ENCODE peak calls at places on chromosomes 4 and X, in five cellular contexts. One of them, this sample, is unnamed.

GRCh38 chr4:13322681-13323101 is 161.4 kb downstream of the RAB28 start:
- DNase-seq in Right ventricle myocardium inferior: no peak
- DNase-seq in esophagus muscularis mucosa: no peak
- DNase-seq in Daoy: no peak
- DNase-seq in activated CD8-positive, alpha-beta memory T cell treated with anti-CD3 and anti-CD28 coated beads for 1 hour: no peak
- DNase-seq in this sample: no peak

GRCh38 chrX:11435568-11435967 is 142.4 kb downstream of the AMELX start:
- DNase-seq in activated CD8-positive, alpha-beta memory T cell treated with anti-CD3 and anti-CD28 coated beads for 1 hour: no peak
- DNase-seq in esophagus muscularis mucosa: no peak
- DNase-seq in Right ventricle myocardium inferior: no peak
- DNase-seq in Daoy: no peak
- DNase-seq in this sample: no peak

GRCh38 chr4:83780334-83780733 is 244.4 kb downstream of the GPAT3 start:
- DNase-seq in activated CD8-positive, alpha-beta memory T cell treated with anti-CD3 and anti-CD28 coated beads for 1 hour: no peak
- DNase-seq in esophagus muscularis mucosa: no peak
- DNase-seq in Daoy: no peak
- DNase-seq in Right ventricle myocardium inferior: no peak
- DNase-seq in this sample: no peak

GRCh38 chr4:82733636-82734035 is 65.0 kb downstream of the SCD5 start:
- DNase-seq in Right ventricle myocardium inferior: no peak
- DNase-seq in activated CD8-positive, alpha-beta memory T cell treated with anti-CD3 and anti-CD28 coated beads for 1 hour: no peak
- DNase-seq in esophagus muscularis mucosa: no peak
- DNase-seq in Daoy: peak; percentile 74
- DNase-seq in this sample: no peak

GRCh38 chrX:1283750-1284149 is 15.1 kb downstream of the CSF2RA start:
- DNase-seq in esophagus muscularis mucosa: no peak
- DNase-seq in Daoy: no peak
- DNase-seq in Right ventricle myocardium inferior: no peak
- DNase-seq in activated CD8-positive, alpha-beta memory T cell treated with anti-CD3 and anti-CD28 coated beads for 1 hour: no peak
- DNase-seq in this sample: no peak

GRCh38 chr4:182918791-182919302 is 1.7 kb upstream of the DCTD start:
- DNase-seq in activated CD8-positive, alpha-beta memory T cell treated with anti-CD3 and anti-CD28 coated beads for 1 hour: no peak
- DNase-seq in esophagus muscularis mucosa: no peak
- DNase-seq in Daoy: no peak
- DNase-seq in Right ventricle myocardium inferior: no peak
- DNase-seq in this sample: peak; percentile 10

GRCh38 chr4:89803036-89803435 is 33.9 kb downstream of the SNCA start:
- DNase-seq in esophagus muscularis mucosa: no peak
- DNase-seq in Daoy: no peak
- DNase-seq in activated CD8-positive, alpha-beta memory T cell treated with anti-CD3 and anti-CD28 coated beads for 1 hour: no peak
- DNase-seq in Right ventricle myocardium inferior: no peak
- DNase-seq in this sample: no peak

GRCh38 chr4:102503831-102504786 is 3.0 kb downstream of the NFKB1 start:
- DNase-seq in activated CD8-positive, alpha-beta memory T cell treated with anti-CD3 and anti-CD28 coated beads for 1 hour: no peak
- DNase-seq in esophagus muscularis mucosa: no peak
- DNase-seq in Daoy: no peak
- DNase-seq in Right ventricle myocardium inferior: no peak
- DNase-seq in this sample: no peak

GRCh38 chr4:10007436-10007740 is 13.9 kb downstream of the SLC2A9 start:
- DNase-seq in activated CD8-positive, alpha-beta memory T cell treated with anti-CD3 and anti-CD28 coated beads for 1 hour: no peak
- DNase-seq in Daoy: no peak
- DNase-seq in Right ventricle myocardium inferior: no peak
- DNase-seq in esophagus muscularis mucosa: no peak
- DNase-seq in this sample: no peak

GRCh38 chrX:153622661-153623309 is 23.8 kb upstream of the CCNQ start:
- DNase-seq in activated CD8-positive, alpha-beta memory T cell treated with anti-CD3 and anti-CD28 coated beads for 1 hour: no peak
- DNase-seq in esophagus muscularis mucosa: no peak
- DNase-seq in Right ventricle myocardium inferior: no peak
- DNase-seq in Daoy: no peak
- DNase-seq in this sample: no peak

GRCh38 chr4:3305610-3306371 is 13.0 kb downstream of the RGS12 start:
- DNase-seq in esophagus muscularis mucosa: no peak
- DNase-seq in activated CD8-positive, alpha-beta memory T cell treated with anti-CD3 and anti-CD28 coated beads for 1 hour: no peak
- DNase-seq in Right ventricle myocardium inferior: peak; percentile 53
- DNase-seq in Daoy: no peak
- DNase-seq in this sample: peak; percentile 52

GRCh38 chr4:67700119-67700873 is 659 bp downstream of the UBA6 start:
- DNase-seq in activated CD8-positive, alpha-beta memory T cell treated with anti-CD3 and anti-CD28 coated beads for 1 hour: no peak
- DNase-seq in Daoy: no peak
- DNase-seq in Right ventricle myocardium inferior: no peak
- DNase-seq in esophagus muscularis mucosa: no peak
- DNase-seq in this sample: no peak

GRCh38 chr4:86892639-86892965 is 380 bp upstream of the C4orf36 start:
- DNase-seq in Right ventricle myocardium inferior: no peak
- DNase-seq in Daoy: no peak
- DNase-seq in activated CD8-positive, alpha-beta memory T cell treated with anti-CD3 and anti-CD28 coated beads for 1 hour: no peak
- DNase-seq in esophagus muscularis mucosa: no peak
- DNase-seq in this sample: no peak

GRCh38 chrX:19807414-19807813 is 80.0 kb downstream of the SH3KBP1 start:
- DNase-seq in Daoy: no peak
- DNase-seq in activated CD8-positive, alpha-beta memory T cell treated with anti-CD3 and anti-CD28 coated beads for 1 hour: no peak
- DNase-seq in Right ventricle myocardium inferior: no peak
- DNase-seq in esophagus muscularis mucosa: no peak
- DNase-seq in this sample: no peak

GRCh38 chr4:123120473-123120872 is 198.1 kb upstream of the NUDT6 start:
- DNase-seq in Right ventricle myocardium inferior: no peak
- DNase-seq in activated CD8-positive, alpha-beta memory T cell treated with anti-CD3 and anti-CD28 coated beads for 1 hour: no peak
- DNase-seq in Daoy: no peak
- DNase-seq in esophagus muscularis mucosa: no peak
- DNase-seq in this sample: no peak

GRCh38 chr4:124018383-124019317 is 622.1 kb downstream of the SPRY1 start:
- DNase-seq in activated CD8-positive, alpha-beta memory T cell treated with anti-CD3 and anti-CD28 coated beads for 1 hour: no peak
- DNase-seq in esophagus muscularis mucosa: peak; percentile 93
- DNase-seq in Daoy: peak; percentile 14
- DNase-seq in Right ventricle myocardium inferior: peak; percentile 65
- DNase-seq in this sample: no peak

GRCh38 chr4:154467886-154468285 is 23.7 kb downstream of the DCHS2 start:
- DNase-seq in Right ventricle myocardium inferior: no peak
- DNase-seq in esophagus muscularis mucosa: no peak
- DNase-seq in Daoy: peak; percentile 19
- DNase-seq in activated CD8-positive, alpha-beta memory T cell treated with anti-CD3 and anti-CD28 coated beads for 1 hour: no peak
- DNase-seq in this sample: no peak

GRCh38 chr4:108029321-108029720 is 39.6 kb downstream of the HADH start:
- DNase-seq in activated CD8-positive, alpha-beta memory T cell treated with anti-CD3 and anti-CD28 coated beads for 1 hour: no peak
- DNase-seq in Right ventricle myocardium inferior: no peak
- DNase-seq in Daoy: no peak
- DNase-seq in esophagus muscularis mucosa: no peak
- DNase-seq in this sample: no peak

GRCh38 chr4:115145393-115146160 is 32.2 kb upstream of the NDST4 start:
- DNase-seq in Daoy: no peak
- DNase-seq in esophagus muscularis mucosa: no peak
- DNase-seq in activated CD8-positive, alpha-beta memory T cell treated with anti-CD3 and anti-CD28 coated beads for 1 hour: no peak
- DNase-seq in Right ventricle myocardium inferior: no peak
- DNase-seq in this sample: no peak

GRCh38 chr4:57154191-57154590 is 44.0 kb upstream of the IGFBP7 start:
- DNase-seq in esophagus muscularis mucosa: peak; percentile 42
- DNase-seq in activated CD8-positive, alpha-beta memory T cell treated with anti-CD3 and anti-CD28 coated beads for 1 hour: no peak
- DNase-seq in Right ventricle myocardium inferior: no peak
- DNase-seq in Daoy: peak; percentile 54
- DNase-seq in this sample: no peak

GRCh38 chr4:176001171-176002006 is 64.3 kb upstream of the WDR17 start:
- DNase-seq in Daoy: peak; percentile 29
- DNase-seq in Right ventricle myocardium inferior: no peak
- DNase-seq in esophagus muscularis mucosa: no peak
- DNase-seq in activated CD8-positive, alpha-beta memory T cell treated with anti-CD3 and anti-CD28 coated beads for 1 hour: no peak
- DNase-seq in this sample: no peak

GRCh38 chr4:3301450-3302163 is 8.8 kb downstream of the RGS12 start:
- DNase-seq in esophagus muscularis mucosa: no peak
- DNase-seq in Daoy: no peak
- DNase-seq in Right ventricle myocardium inferior: no peak
- DNase-seq in activated CD8-positive, alpha-beta memory T cell treated with anti-CD3 and anti-CD28 coated beads for 1 hour: no peak
- DNase-seq in this sample: no peak

GRCh38 chr4:56787380-56787779 is 34.1 kb downstream of the SPINK2 start:
- DNase-seq in Daoy: no peak
- DNase-seq in Right ventricle myocardium inferior: no peak
- DNase-seq in esophagus muscularis mucosa: no peak
- DNase-seq in activated CD8-positive, alpha-beta memory T cell treated with anti-CD3 and anti-CD28 coated beads for 1 hour: no peak
- DNase-seq in this sample: no peak

GRCh38 chr4:54165011-54165410 is 64.1 kb upstream of the PDGFRA start:
- DNase-seq in Right ventricle myocardium inferior: no peak
- DNase-seq in Daoy: peak; percentile 13
- DNase-seq in activated CD8-positive, alpha-beta memory T cell treated with anti-CD3 and anti-CD28 coated beads for 1 hour: no peak
- DNase-seq in esophagus muscularis mucosa: no peak
- DNase-seq in this sample: no peak

This sample was measured in HL-60.